ENCODE peak calls at places on chromosomes 6 and 20, in ten cellular contexts. One of them, this sample, is unnamed.
A peak's percentile ranks its signal among the peaks of the same experiment; 100 is the strongest.

GRCh38 chr6:227812-228338 is 64.4 kb upstream of the DUSP22 start:
- DNase-seq in activated naive CD8-positive, alpha-beta T cell treated with anti-CD3 and anti-CD28 coated beads for 36 hours: no peak
- DNase-seq in cardiac muscle cell: no peak
- DNase-seq in activated T-helper 1 cell treated with anti-CD3 and anti-CD28 coated beads, Interleukin-12 subunit alpha, Interleukin-12 subunit beta, Interleukin-2, Interleukin-4 antibody, amounts not matched to agents 30 ng/mL and 10 ng/mL and 1 ng/mL, durations not matched to agents 14 hours and 24 hours and 36 hours: no peak
- DNase-seq in MV-4-11: no peak
- DNase-seq in lung microvascular endothelial cell: no peak
- DNase-seq in activated CD4-positive, alpha-beta T cell treated with anti-CD3 and anti-CD28 coated beads, Interleukin-2, amount 50 U/mL, for 1 hour: no peak
- DNase-seq in pancreas: no peak
- DNase-seq in HTR-8/SVneo: no peak
- DNase-seq in naive thymus-derived CD4-positive, alpha-beta T cell: no peak
- DNase-seq in this sample: peak; percentile 38

GRCh38 chr6:71621918-71622519 is 264.3 kb upstream of the RIMS1 start:
- DNase-seq in cardiac muscle cell: peak; percentile 13
- DNase-seq in naive thymus-derived CD4-positive, alpha-beta T cell: no peak
- DNase-seq in activated CD4-positive, alpha-beta T cell treated with anti-CD3 and anti-CD28 coated beads, Interleukin-2, amount 50 U/mL, for 1 hour: no peak
- DNase-seq in lung microvascular endothelial cell: peak; percentile 27
- DNase-seq in MV-4-11: peak; percentile 0
- DNase-seq in activated naive CD8-positive, alpha-beta T cell treated with anti-CD3 and anti-CD28 coated beads for 36 hours: no peak
- DNase-seq in pancreas: no peak
- DNase-seq in HTR-8/SVneo: peak; percentile 5
- DNase-seq in activated T-helper 1 cell treated with anti-CD3 and anti-CD28 coated beads, Interleukin-12 subunit alpha, Interleukin-12 subunit beta, Interleukin-2, Interleukin-4 antibody, amounts not matched to agents 30 ng/mL and 10 ng/mL and 1 ng/mL, durations not matched to agents 14 hours and 24 hours and 36 hours: no peak
- DNase-seq in this sample: no peak

GRCh38 chr6:122758927-122759334 is 20.6 kb upstream of the FABP7 start:
- DNase-seq in lung microvascular endothelial cell: no peak
- DNase-seq in activated T-helper 1 cell treated with anti-CD3 and anti-CD28 coated beads, Interleukin-12 subunit alpha, Interleukin-12 subunit beta, Interleukin-2, Interleukin-4 antibody, amounts not matched to agents 30 ng/mL and 10 ng/mL and 1 ng/mL, durations not matched to agents 14 hours and 24 hours and 36 hours: no peak
- DNase-seq in HTR-8/SVneo: no peak
- DNase-seq in activated CD4-positive, alpha-beta T cell treated with anti-CD3 and anti-CD28 coated beads, Interleukin-2, amount 50 U/mL, for 1 hour: no peak
- DNase-seq in MV-4-11: peak; percentile 53
- DNase-seq in cardiac muscle cell: no peak
- DNase-seq in pancreas: no peak
- DNase-seq in activated naive CD8-positive, alpha-beta T cell treated with anti-CD3 and anti-CD28 coated beads for 36 hours: no peak
- DNase-seq in naive thymus-derived CD4-positive, alpha-beta T cell: no peak
- DNase-seq in this sample: no peak

GRCh38 chr20:51622004-51622874 is 79.7 kb upstream of the NFATC2 start:
- DNase-seq in MV-4-11: no peak
- DNase-seq in cardiac muscle cell: no peak
- DNase-seq in HTR-8/SVneo: no peak
- DNase-seq in lung microvascular endothelial cell: no peak
- DNase-seq in naive thymus-derived CD4-positive, alpha-beta T cell: no peak
- DNase-seq in pancreas: no peak
- DNase-seq in activated naive CD8-positive, alpha-beta T cell treated with anti-CD3 and anti-CD28 coated beads for 36 hours: no peak
- DNase-seq in activated CD4-positive, alpha-beta T cell treated with anti-CD3 and anti-CD28 coated beads, Interleukin-2, amount 50 U/mL, for 1 hour: no peak
- DNase-seq in activated T-helper 1 cell treated with anti-CD3 and anti-CD28 coated beads, Interleukin-12 subunit alpha, Interleukin-12 subunit beta, Interleukin-2, Interleukin-4 antibody, amounts not matched to agents 30 ng/mL and 10 ng/mL and 1 ng/mL, durations not matched to agents 14 hours and 24 hours and 36 hours: no peak
- DNase-seq in this sample: no peak

GRCh38 chr20:46621492-46621891 is 29.8 kb downstream of the SLC13A3 start:
- DNase-seq in naive thymus-derived CD4-positive, alpha-beta T cell: no peak
- DNase-seq in activated CD4-positive, alpha-beta T cell treated with anti-CD3 and anti-CD28 coated beads, Interleukin-2, amount 50 U/mL, for 1 hour: no peak
- DNase-seq in MV-4-11: no peak
- DNase-seq in activated naive CD8-positive, alpha-beta T cell treated with anti-CD3 and anti-CD28 coated beads for 36 hours: no peak
- DNase-seq in HTR-8/SVneo: peak; percentile 49
- DNase-seq in cardiac muscle cell: peak; percentile 85
- DNase-seq in lung microvascular endothelial cell: no peak
- DNase-seq in pancreas: no peak
- DNase-seq in activated T-helper 1 cell treated with anti-CD3 and anti-CD28 coated beads, Interleukin-12 subunit alpha, Interleukin-12 subunit beta, Interleukin-2, Interleukin-4 antibody, amounts not matched to agents 30 ng/mL and 10 ng/mL and 1 ng/mL, durations not matched to agents 14 hours and 24 hours and 36 hours: no peak
- DNase-seq in this sample: no peak

GRCh38 chr6:167846997-167847606 is 20.4 kb downstream of the AFDN start:
- DNase-seq in MV-4-11: no peak
- DNase-seq in activated naive CD8-positive, alpha-beta T cell treated with anti-CD3 and anti-CD28 coated beads for 36 hours: no peak
- DNase-seq in pancreas: no peak
- DNase-seq in lung microvascular endothelial cell: no peak
- DNase-seq in cardiac muscle cell: no peak
- DNase-seq in naive thymus-derived CD4-positive, alpha-beta T cell: no peak
- DNase-seq in activated T-helper 1 cell treated with anti-CD3 and anti-CD28 coated beads, Interleukin-12 subunit alpha, Interleukin-12 subunit beta, Interleukin-2, Interleukin-4 antibody, amounts not matched to agents 30 ng/mL and 10 ng/mL and 1 ng/mL, durations not matched to agents 14 hours and 24 hours and 36 hours: no peak
- DNase-seq in HTR-8/SVneo: no peak
- DNase-seq in activated CD4-positive, alpha-beta T cell treated with anti-CD3 and anti-CD28 coated beads, Interleukin-2, amount 50 U/mL, for 1 hour: no peak
- DNase-seq in this sample: no peak

GRCh38 chr20:33337119-33337518 is 54.1 kb downstream of the BPIFB1 start:
- DNase-seq in activated naive CD8-positive, alpha-beta T cell treated with anti-CD3 and anti-CD28 coated beads for 36 hours: no peak
- DNase-seq in pancreas: no peak
- DNase-seq in activated T-helper 1 cell treated with anti-CD3 and anti-CD28 coated beads, Interleukin-12 subunit alpha, Interleukin-12 subunit beta, Interleukin-2, Interleukin-4 antibody, amounts not matched to agents 30 ng/mL and 10 ng/mL and 1 ng/mL, durations not matched to agents 14 hours and 24 hours and 36 hours: no peak
- DNase-seq in HTR-8/SVneo: no peak
- DNase-seq in naive thymus-derived CD4-positive, alpha-beta T cell: no peak
- DNase-seq in lung microvascular endothelial cell: no peak
- DNase-seq in cardiac muscle cell: no peak
- DNase-seq in MV-4-11: no peak
- DNase-seq in activated CD4-positive, alpha-beta T cell treated with anti-CD3 and anti-CD28 coated beads, Interleukin-2, amount 50 U/mL, for 1 hour: no peak
- DNase-seq in this sample: no peak

GRCh38 chr6:15194453-15194852 is 51.4 kb upstream of the JARID2 start:
- DNase-seq in cardiac muscle cell: no peak
- DNase-seq in naive thymus-derived CD4-positive, alpha-beta T cell: no peak
- DNase-seq in activated naive CD8-positive, alpha-beta T cell treated with anti-CD3 and anti-CD28 coated beads for 36 hours: no peak
- DNase-seq in activated T-helper 1 cell treated with anti-CD3 and anti-CD28 coated beads, Interleukin-12 subunit alpha, Interleukin-12 subunit beta, Interleukin-2, Interleukin-4 antibody, amounts not matched to agents 30 ng/mL and 10 ng/mL and 1 ng/mL, durations not matched to agents 14 hours and 24 hours and 36 hours: no peak
- DNase-seq in MV-4-11: peak; percentile 82
- DNase-seq in pancreas: no peak
- DNase-seq in activated CD4-positive, alpha-beta T cell treated with anti-CD3 and anti-CD28 coated beads, Interleukin-2, amount 50 U/mL, for 1 hour: no peak
- DNase-seq in HTR-8/SVneo: no peak
- DNase-seq in lung microvascular endothelial cell: no peak
- DNase-seq in this sample: no peak

GRCh38 chr6:160365117-160365516 is 16.9 kb downstream of the SLC22A3 start:
- DNase-seq in MV-4-11: no peak
- DNase-seq in HTR-8/SVneo: no peak
- DNase-seq in pancreas: no peak
- DNase-seq in activated CD4-positive, alpha-beta T cell treated with anti-CD3 and anti-CD28 coated beads, Interleukin-2, amount 50 U/mL, for 1 hour: no peak
- DNase-seq in lung microvascular endothelial cell: no peak
- DNase-seq in naive thymus-derived CD4-positive, alpha-beta T cell: no peak
- DNase-seq in cardiac muscle cell: no peak
- DNase-seq in activated T-helper 1 cell treated with anti-CD3 and anti-CD28 coated beads, Interleukin-12 subunit alpha, Interleukin-12 subunit beta, Interleukin-2, Interleukin-4 antibody, amounts not matched to agents 30 ng/mL and 10 ng/mL and 1 ng/mL, durations not matched to agents 14 hours and 24 hours and 36 hours: no peak
- DNase-seq in activated naive CD8-positive, alpha-beta T cell treated with anti-CD3 and anti-CD28 coated beads for 36 hours: no peak
- DNase-seq in this sample: no peak